ENCODE peak calls at places on chromosomes 13 and 19, in five cellular contexts. M, Y, D, A and G are unnamed samples.

GRCh38 chr19:47111081-47111589 is 2.4 kb downstream of the ZC3H4 start:
- DNase-seq in M (peak; percentile 34), Y (peak; percentile 45), D (no peak), A (no peak), G (peak; percentile 33)

GRCh38 chr19:41821003-41821735 is 23.3 kb downstream of the LYPD4 start:
- DNase-seq in Y (peak; percentile 55), M (peak; percentile 53), A (peak; percentile 11), D (peak; percentile 77), G (no peak)

GRCh38 chr19:9871626-9872338 is 36.7 kb downstream of the PIN1 start:
- DNase-seq in A (no peak), D (peak; percentile 14), M (no peak), Y (no peak), G (no peak)

GRCh38 chr19:2168619-2169424 is 5.1 kb downstream of the DOT1L start:
- DNase-seq in M (peak; percentile 93), D (peak; percentile 89), A (no peak), Y (no peak), G (peak; percentile 28)

GRCh38 chr19:38905620-38906019 is 5.9 kb downstream of the NFKBIB start:
- DNase-seq in Y (no peak), A (no peak), M (no peak), D (no peak), G (no peak)

GRCh38 chr19:48635966-48636858 is 967 bp downstream of the DBP start:
- DNase-seq in Y (no peak), M (peak; percentile 46), A (no peak), D (no peak), G (peak; percentile 33)

GRCh38 chr19:4009990-4010807 is 2.7 kb downstream of the PIAS4 start:
- DNase-seq in D (no peak), Y (no peak), A (no peak), M (no peak), G (no peak)

GRCh38 chr19:16285769-16286564 is 38.7 kb upstream of the KLF2 start:
- DNase-seq in Y (no peak), M (peak; percentile 55), A (no peak), D (no peak), G (no peak)

GRCh38 chr19:5687360-5688198 is 2.5 kb upstream of the RPL36 start:
- DNase-seq in D (no peak), Y (no peak), M (no peak), A (no peak), G (no peak)

GRCh38 chr13:39910833-39911232 is 255.4 kb downstream of the COG6 start:
- DNase-seq in Y (no peak), M (no peak), A (no peak), D (no peak), G (no peak)

GRCh38 chr13:73364706-73365105 is 305.9 kb downstream of the KLF5 start:
- DNase-seq in A (no peak), Y (no peak), M (no peak), D (no peak), G (no peak)

GRCh38 chr13:94470126-94470525 is 9.4 kb downstream of the DCT start:
- DNase-seq in Y (no peak), D (no peak), A (no peak), M (no peak), G (no peak)

GRCh38 chr13:59038824-59039223 is 1124.9 kb downstream of the DIAPH3 start:
- DNase-seq in Y (no peak), M (no peak), D (no peak), A (no peak), G (no peak)

GRCh38 chr13:106534844-106535551 is 464 bp downstream of the EFNB2 start:
- DNase-seq in Y (peak; percentile 13), A (peak; percentile 19), D (no peak), M (no peak), G (peak; percentile 7)

GRCh38 chr19:51706885-51707284 is 13.8 kb downstream of the SPACA6 start:
- DNase-seq in M (no peak), D (no peak), A (no peak), Y (no peak), G (no peak)

GRCh38 chr19:18868380-18869230 is 27.4 kb downstream of the CERS1 start:
- DNase-seq in M (no peak), D (no peak), A (no peak), Y (no peak), G (no peak)

GRCh38 chr13:94063096-94063495 is 416.4 kb downstream of the DCT start:
- DNase-seq in M (no peak), D (no peak), Y (no peak), A (no peak), G (no peak)

GRCh38 chr19:49875801-49876421 is 1.2 kb downstream of the AKT1S1 start:
- DNase-seq in D (peak; percentile 58), Y (peak; percentile 52), M (peak; percentile 83), A (peak; percentile 43), G (peak; percentile 52)

GRCh38 chr13:76500894-76501293 is 385.3 kb downstream of the KCTD12 start:
- DNase-seq in D (no peak), A (no peak), Y (no peak), M (no peak), G (no peak)

GRCh38 chr13:95552539-95553270 is at the start of gene CLDN10:
- DNase-seq in D (peak; percentile 11), Y (peak; percentile 32), A (no peak), M (peak; percentile 87), G (no peak)

GRCh38 chr19:39167461-39168257 is 29.1 kb upstream of the NCCRP1 start:
- DNase-seq in A (no peak), M (no peak), D (no peak), Y (no peak), G (no peak)

GRCh38 chr13:74210693-74211393 is 76.6 kb upstream of the KLF12 start:
- DNase-seq in M (no peak), A (no peak), D (no peak), Y (no peak), G (no peak)

GRCh38 chr19:12723643-12724426 is at the start of gene TNPO2:
- DNase-seq in Y (peak; percentile 78), M (peak; percentile 92), A (peak; percentile 48), D (peak; percentile 86), G (peak; percentile 30)

GRCh38 chr19:18972301-18972831 is 31.3 kb upstream of the HOMER3 start:
- DNase-seq in M (no peak), A (no peak), D (no peak), Y (no peak), G (no peak)

GRCh38 chr19:15101479-15102082 is 5.6 kb upstream of the SYDE1 start:
- DNase-seq in M (peak; percentile 45), A (peak; percentile 39), Y (peak; percentile 36), D (peak; percentile 42), G (no peak)

GRCh38 chr13:45409993-45410392 is 8.2 kb downstream of the SLC25A30 start:
- DNase-seq in Y (no peak), A (no peak), M (no peak), D (no peak), G (no peak)

GRCh38 chr13:44904982-44905381 is 84.3 kb downstream of the NUFIP1 start:
- DNase-seq in A (no peak), D (no peak), M (no peak), Y (no peak), G (no peak)

GRCh38 chr19:958967-959685 is 25.0 kb upstream of the WDR18 start:
- DNase-seq in D (peak; percentile 81), M (no peak), Y (no peak), A (no peak), G (no peak)

GRCh38 chr13:92716749-92717148 is 509.9 kb upstream of the GPC6 start:
- DNase-seq in Y (no peak), M (no peak), A (no peak), D (no peak), G (no peak)

GRCh38 chr13:39451301-39451700 is 151.7 kb downstream of the LHFPL6 start:
- DNase-seq in A (no peak), Y (no peak), M (no peak), D (no peak), G (no peak)

GRCh38 chr13:20943519-20944012 is 41.0 kb upstream of the XPO4 start:
- DNase-seq in M (peak; percentile 79), Y (peak; percentile 46), D (peak; percentile 59), A (peak; percentile 45), G (peak; percentile 34)

GRCh38 chr19:771332-771785 is 20.4 kb downstream of the MISP start:
- DNase-seq in Y (peak; percentile 22), A (no peak), M (peak; percentile 62), D (peak; percentile 82), G (no peak)

GRCh38 chr13:105116966-105117365 is 1418.5 kb downstream of the EFNB2 start:
- DNase-seq in Y (no peak), D (no peak), A (no peak), M (no peak), G (no peak)

GRCh38 chr13:76266566-76266965 is 619.6 kb downstream of the KCTD12 start:
- DNase-seq in D (no peak), A (no peak), M (no peak), Y (no peak), G (no peak)

GRCh38 chr13:46179576-46180368 is 2.2 kb downstream of the LCP1 start:
- DNase-seq in D (peak; percentile 42), A (peak; percentile 45), Y (no peak), M (no peak), G (peak; percentile 71)

GRCh38 chr19:41478171-41478570 is 35.2 kb downstream of the ERICH4 start:
- DNase-seq in D (no peak), A (no peak), Y (no peak), M (no peak), G (no peak)

GRCh38 chr13:35914662-35915061 is 216.5 kb downstream of the DCLK1 start:
- DNase-seq in Y (no peak), D (no peak), A (no peak), M (no peak), G (no peak)

DNA sequence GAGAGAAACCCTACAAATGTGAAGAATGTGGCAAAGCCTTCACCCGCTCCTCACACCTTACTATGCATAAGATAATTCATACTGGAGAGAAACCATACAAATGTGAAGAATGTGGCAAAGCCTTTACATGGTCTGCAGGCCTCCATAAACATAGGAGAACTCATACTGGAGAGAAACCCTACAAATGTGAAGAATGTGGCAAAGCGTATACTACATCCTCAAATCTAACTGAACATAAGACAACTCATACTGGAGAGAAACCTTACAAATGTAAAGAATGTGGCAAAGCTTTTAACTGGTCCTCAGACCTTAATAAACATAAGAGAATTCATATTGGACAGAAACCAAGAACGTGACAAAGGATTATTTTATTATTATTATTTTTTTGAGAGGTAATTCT is 30.7 kb downstream of the ZNF486 start:
- DNase-seq in Y (no peak), A (no peak), D (no peak), M (no peak), G (no peak)
- H3K9me3 ChIP-seq in Y (no peaks in the 10 kb centered on the region), A (peaks cover 75% of the 10 kb centered on the region), D (no peaks in the 10 kb centered on the region), M (peaks cover 33% of the 10 kb centered on the region), G (peaks cover 25% of the 10 kb centered on the region)

GRCh38 chr13:112056284-112056727 is 10.6 kb upstream of the SOX1 start:
- DNase-seq in M (peak; percentile 73), D (no peak), Y (no peak), A (no peak), G (no peak)
- H3K9me3 ChIP-seq in M (no peaks in the 10 kb centered on the region), D (no peaks in the 10 kb centered on the region), Y (no peaks in the 10 kb centered on the region), A (no peaks in the 10 kb centered on the region), G (no peaks in the 10 kb centered on the region)

GRCh38 chr19:57190301-57190700 is 999 bp upstream of the ZNF264 start:
- DNase-seq in A (no peak), M (no peak), D (no peak), Y (no peak), G (no peak)
- H3K9me3 ChIP-seq in A (peaks cover 22% of the 10 kb centered on the region), M (peaks cover 9% of the 10 kb centered on the region), D (peaks cover 11% of the 10 kb centered on the region), Y (no peaks in the 10 kb centered on the region), G (peaks cover 3% of the 10 kb centered on the region)

DNA sequence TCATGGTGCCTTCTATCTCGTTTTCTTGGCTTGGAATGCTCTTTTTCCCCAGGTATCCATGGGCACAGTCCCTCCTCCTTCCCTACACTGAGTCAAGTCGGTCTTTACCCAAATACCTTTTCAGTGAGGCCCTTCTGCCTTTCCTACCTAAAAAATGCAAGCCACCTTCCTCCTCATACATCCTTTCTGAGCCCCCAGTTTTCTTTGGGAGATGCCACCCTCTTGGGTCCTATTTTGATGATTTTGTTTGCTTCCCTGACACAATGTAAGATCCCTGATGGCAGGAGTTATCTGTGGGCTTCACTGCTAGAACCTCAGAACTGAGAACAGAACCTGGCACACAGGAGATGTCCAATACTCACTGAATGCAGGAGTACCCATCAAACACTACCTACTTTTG is 22.3 kb downstream of the NLRP13 start:
- DNase-seq in Y (no peak), D (no peak), A (no peak), M (no peak), G (no peak)
- H3K9me3 ChIP-seq in Y (no peaks in the 10 kb centered on the region), D (no peaks in the 10 kb centered on the region), A (no peaks in the 10 kb centered on the region), M (peaks cover 9% of the 10 kb centered on the region), G (no peaks in the 10 kb centered on the region)